ENCODE peak calls at places on chromosomes 2 and 18, in five cellular contexts. M is PC-3, A is AG04449, X is right atrium auricular region, T is NB4. H is an unnamed sample.

GRCh38 chr2:185219981-185220380 is 518.6 kb upstream of the FSIP2 start:
- DNase-seq in M (peak; percentile 78), A (no peak), X (no peak), T (no peak), H (no peak)

GRCh38 chr2:28868611-28869010 is 1.5 kb downstream of the TRMT61B start:
- DNase-seq in X (no peak), T (no peak), M (peak; percentile 16), A (no peak), H (no peak)

GRCh38 chr2:187698374-187699110 is 144.3 kb upstream of the TFPI start:
- DNase-seq in T (no peak), A (no peak), M (no peak), X (no peak), H (no peak)

GRCh38 chr2:195486987-195487644 is 169.9 kb upstream of the SLC39A10 start:
- DNase-seq in X (no peak), T (peak; percentile 98), A (no peak), M (peak; percentile 75), H (no peak)

GRCh38 chr2:153972412-153972811 is 100.7 kb downstream of the GALNT13 start:
- DNase-seq in A (no peak), M (no peak), X (no peak), T (no peak), H (no peak)

GRCh38 chr2:216082805-216083204 is 1.1 kb downstream of the TMEM169 start:
- DNase-seq in M (no peak), T (peak; percentile 43), A (no peak), X (no peak), H (no peak)

GRCh38 chr2:45980161-45980852 is 316.9 kb upstream of the EPAS1 start:
- DNase-seq in T (no peak), M (no peak), X (no peak), A (no peak), H (no peak)

GRCh38 chr18:12009581-12010140 is 28.4 kb downstream of the IMPA2 start:
- DNase-seq in X (no peak), M (no peak), T (no peak), A (no peak), H (no peak)

GRCh38 chr2:180523629-180524340 is 456.6 kb upstream of the UBE2E3 start:
- DNase-seq in X (no peak), M (peak; percentile 94), A (peak; percentile 28), T (peak; percentile 24), H (no peak)

GRCh38 chr2:953975-954686 is 3.5 kb downstream of the SNTG2 start:
- DNase-seq in X (no peak), T (peak; percentile 14), M (peak; percentile 37), A (no peak), H (no peak)

GRCh38 chr2:184363213-184363612 is 235.1 kb upstream of the ZNF804A start:
- DNase-seq in M (peak; percentile 17), A (no peak), T (peak; percentile 20), X (no peak), H (no peak)

GRCh38 chr2:105769504-105769903 is 24.8 kb downstream of the NCK2 start:
- DNase-seq in M (no peak), A (no peak), X (no peak), T (no peak), H (no peak)

GRCh38 chr2:113877651-113878594 is 12.0 kb upstream of the ACTR3 start:
- DNase-seq in M (peak; percentile 74), A (no peak), T (no peak), X (no peak), H (no peak)

GRCh38 chr2:110790907-110791306 is 58.5 kb downstream of the ACOXL start:
- DNase-seq in A (no peak), M (no peak), X (no peak), T (no peak), H (no peak)

GRCh38 chr2:148932536-148932935 is 57.5 kb downstream of the KIF5C start:
- DNase-seq in A (no peak), T (no peak), M (no peak), X (no peak), H (no peak)

GRCh38 chr2:16939771-16940170 is 274.1 kb upstream of the CYRIA start:
- DNase-seq in M (no peak), X (no peak), T (no peak), A (no peak), H (no peak)

GRCh38 chr2:237743561-237744269 is 54.9 kb upstream of the RBM44 start:
- DNase-seq in A (no peak), M (peak; percentile 84), X (no peak), T (no peak), H (no peak)

GRCh38 chr2:120620025-120620793 is 115.5 kb upstream of the GLI2 start:
- DNase-seq in M (peak; percentile 17), T (peak; percentile 66), X (no peak), A (no peak), H (no peak)

GRCh38 chr18:61400016-61400630 is 66.9 kb downstream of the CDH20 start:
- DNase-seq in X (no peak), T (no peak), A (no peak), M (no peak), H (no peak)

GRCh38 chr2:113894156-113894743 is 4.4 kb downstream of the ACTR3 start:
- DNase-seq in T (peak; percentile 93), X (no peak), M (peak; percentile 95), A (peak; percentile 47), H (no peak)

GRCh38 chr2:215884741-215885140 is 128.6 kb downstream of the MREG start:
- DNase-seq in T (no peak), M (no peak), A (peak; percentile 45), X (no peak), H (no peak)

GRCh38 chr2:85695121-85695520 is 963 bp downstream of the GNLY start:
- DNase-seq in T (no peak), X (peak; percentile 36), A (no peak), M (no peak), H (no peak)

GRCh38 chr2:3807853-3808252 is 104.5 kb downstream of the DCDC2C start:
- DNase-seq in X (no peak), T (peak; percentile 41), M (peak; percentile 48), A (peak; percentile 26), H (no peak)

GRCh38 chr2:241269707-241270520 is 45.6 kb downstream of the HDLBP start:
- DNase-seq in A (no peak), T (no peak), X (peak; percentile 54), M (no peak), H (no peak)

DNA sequence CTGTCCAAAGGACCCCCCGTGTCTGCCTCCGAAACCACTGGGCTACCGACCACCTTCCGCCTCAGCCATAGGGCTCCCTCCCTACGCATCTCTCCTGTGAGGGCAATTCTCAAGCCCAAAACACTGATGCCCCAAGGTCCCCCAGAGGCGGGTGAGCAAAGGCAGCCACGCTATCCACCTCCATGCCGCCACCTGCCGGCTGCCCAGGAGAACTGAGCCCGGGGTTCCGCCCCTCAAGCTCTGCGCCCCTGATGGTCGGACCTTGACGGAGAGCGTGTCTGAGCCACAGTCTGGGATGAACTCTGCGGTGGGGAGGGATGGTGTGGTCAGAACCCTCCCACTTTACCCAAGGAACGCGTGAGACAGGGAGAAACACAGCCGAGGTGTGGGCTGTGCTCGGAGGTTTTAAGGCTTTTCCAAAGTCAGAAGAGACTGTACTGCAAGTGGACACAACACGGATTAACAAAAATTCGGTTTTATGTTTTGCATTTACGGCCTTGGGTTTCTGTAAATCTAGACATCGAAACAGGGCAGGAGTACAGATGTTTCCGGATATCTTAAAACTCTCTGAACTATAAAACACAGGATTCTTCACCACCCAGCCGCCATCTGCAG is 114.1 kb downstream of the ZNF516 start:
- DNase-seq in M (no peak), T (no peak), A (no peak), X (no peak), H (no peak)
- TF ChIP-seq CTCF in M (peak; percentile 38), T (peak; percentile 11), A (peak; percentile 74), X (peak; percentile 41), H (no peak)

DNA sequence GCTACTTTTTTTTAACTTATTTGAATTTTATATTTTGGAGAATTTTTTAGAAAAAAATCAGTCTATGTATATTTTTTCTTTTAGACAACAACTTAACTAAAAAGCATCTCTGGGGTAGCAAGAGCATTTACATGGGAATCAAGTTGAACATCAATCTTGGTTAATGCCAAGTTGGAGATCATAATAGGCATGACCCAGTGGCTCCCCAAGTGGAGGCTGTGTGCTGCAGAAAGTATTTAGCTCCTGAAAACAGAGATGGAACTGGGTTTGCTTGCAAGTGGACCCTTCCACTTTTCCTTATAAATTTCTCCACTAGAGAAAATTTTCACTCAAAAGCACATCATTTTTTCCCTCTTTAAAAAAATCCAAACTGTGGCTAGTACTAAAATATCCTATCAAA is 23.9 kb upstream of the CAVIN2 start:
- DNase-seq in T (no peak), M (no peak), A (no peak), X (no peak), H (no peak)
- TF ChIP-seq CTCF in T (peak; percentile 0), M (peak; percentile 48), A (no peak), X (no peak), H (no peak)

GRCh38 chr18:35780937-35781336 is 191.5 kb upstream of the RMP24 start:
- DNase-seq in T (no peak), A (no peak), X (no peak), M (no peak), H (no peak)

GRCh38 chr18:35778850-35779634 is 193.4 kb upstream of the RMP24 start:
- DNase-seq in X (no peak), T (no peak), A (no peak), M (no peak), H (no peak)

GRCh38 chr18:35776481-35776880 is 194.9 kb downstream of the GALNT1 start:
- DNase-seq in T (no peak), X (no peak), M (no peak), A (no peak), H (no peak)

GRCh38 chr18:35775887-35776286 is 194.3 kb downstream of the GALNT1 start:
- DNase-seq in M (no peak), X (no peak), T (peak; percentile 27), A (no peak), H (no peak)

DNA sequence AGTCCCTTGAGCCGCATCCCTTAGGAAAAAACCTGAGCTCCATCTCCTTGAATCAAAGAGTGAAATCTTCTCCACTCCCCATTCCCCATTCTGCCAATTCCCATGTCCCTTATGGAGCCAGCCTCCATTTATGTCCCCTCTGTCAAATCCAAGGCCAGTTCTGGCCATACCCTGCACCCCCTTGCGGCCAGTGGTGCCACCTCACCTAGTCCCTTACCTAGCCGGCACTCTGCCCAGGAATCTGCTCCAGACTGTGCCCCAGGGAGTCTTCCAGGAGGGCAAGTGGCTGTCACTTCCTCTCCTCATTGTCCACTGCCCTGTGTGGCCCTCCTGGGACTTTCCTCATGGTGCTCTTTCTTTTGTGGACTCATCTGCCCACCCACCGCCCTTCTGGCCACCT is 195.4 kb upstream of the RMP24 start:
- DNase-seq in T (no peak), A (no peak), X (no peak), M (peak; percentile 5), H (no peak)
- TF ChIP-seq CTCF in T (peak; percentile 18), A (no peak), X (no peak), M (peak; percentile 37), H (no peak)

GRCh38 chr2:218607436-218608115 is at the start of gene PLCD4:
- DNase-seq in X (no peak), A (peak; percentile 16), M (peak; percentile 65), T (no peak), H (no peak)
- TF ChIP-seq CTCF in X (no peak), A (no peak), M (no peak), T (no peak), H (no peak)

DNA sequence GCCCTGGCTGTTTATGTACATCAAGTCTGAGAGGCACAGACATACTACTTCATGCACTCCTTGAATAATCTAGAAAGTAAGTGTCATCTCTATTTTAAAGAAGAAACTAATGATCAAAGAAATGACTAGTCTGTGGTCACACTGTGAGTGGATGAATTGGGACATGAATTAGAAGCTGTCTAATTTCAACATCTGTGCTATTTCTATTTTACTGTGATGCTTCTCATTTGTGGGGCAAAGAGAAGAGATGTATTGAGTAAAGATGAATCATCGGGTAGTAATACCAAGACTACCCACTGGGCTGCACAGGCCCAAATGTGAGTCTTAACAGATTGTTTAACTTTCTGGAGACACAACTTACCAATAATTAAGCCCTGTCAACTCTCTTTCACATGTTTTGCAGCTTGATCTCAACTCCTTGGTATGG is 42.4 kb upstream of the MTIF2 start:
- DNase-seq in A (peak; percentile 9), M (peak; percentile 71), T (peak; percentile 52), X (no peak), H (no peak)
- TF ChIP-seq CTCF in A (peak; percentile 30), M (peak; percentile 48), T (peak; percentile 23), X (no peak), H (no peak)